ENCODE peak calls at places on chromosomes 16 and 17, in seven cellular contexts. Y, J, F, A, N, L and O are unnamed samples.

GRCh38 chr17:59963738-59964454 is 644 bp downstream of the RNFT1 start:
- DNase-seq in Y (peak), J (peak), A (peak), F (no peak), N (peak), L (peak), O (peak)

GRCh38 chr17:10398352-10398751 is 23.4 kb downstream of the MYH8 start:
- DNase-seq in J (no peak), L (no peak), N (no peak), F (no peak), Y (no peak), A (no peak), O (no peak)

GRCh38 chr16:67100569-67101300 is 9.0 kb upstream of the PHAF1 start:
- DNase-seq in J (no peak), Y (no peak), L (peak), N (no peak), F (no peak), A (peak), O (peak)

GRCh38 chr16:21339927-21340326 is 61.8 kb upstream of the CRYM start:
- DNase-seq in F (no peak), Y (no peak), L (peak), A (no peak), J (no peak), N (no peak), O (no peak)

GRCh38 chr17:59620518-59621259 is 994 bp downstream of the CLTC start:
- DNase-seq in N (peak), L (peak), J (peak), A (peak), Y (peak), F (peak), O (peak)

GRCh38 chr16:47228241-47228640 is 84.5 kb upstream of the NETO2 start:
- DNase-seq in J (no peak), Y (no peak), A (no peak), N (no peak), F (no peak), L (no peak), O (no peak)

GRCh38 chr17:14458724-14459123 is 157.8 kb downstream of the HS3ST3B1 start:
- DNase-seq in Y (no peak), J (no peak), N (no peak), A (no peak), F (no peak), L (no peak), O (no peak)

GRCh38 chr16:27400751-27401620 is 988 bp upstream of the IL21R start:
- DNase-seq in F (no peak), L (peak), N (no peak), Y (no peak), A (no peak), J (no peak), O (peak)

GRCh38 chr17:74543891-74544760 is 1.8 kb downstream of the CD300C start:
- DNase-seq in L (no peak), F (no peak), Y (no peak), N (no peak), A (no peak), J (no peak), O (no peak)

GRCh38 chr17:6701719-6702118 is 11.4 kb downstream of the SLC13A5 start:
- DNase-seq in Y (no peak), F (no peak), A (peak), N (peak), L (peak), J (peak), O (peak)

GRCh38 chr16:16139061-16139460 is 84.2 kb downstream of the ABCC6 start:
- DNase-seq in Y (no peak), J (no peak), F (no peak), A (no peak), L (no peak), N (no peak), O (no peak)

GRCh38 chr16:56468800-56469199 is 17.4 kb downstream of the OGFOD1 start:
- DNase-seq in F (no peak), A (no peak), J (no peak), L (no peak), N (no peak), Y (no peak), O (no peak)

GRCh38 chr17:3988297-3989120 is 24.3 kb upstream of the ATP2A3 start:
- DNase-seq in N (no peak), L (peak), F (no peak), J (no peak), Y (no peak), A (no peak), O (no peak)

GRCh38 chr17:48718781-48719641 is 3.3 kb downstream of the PRAC1 start:
- DNase-seq in F (no peak), Y (no peak), J (peak), L (no peak), A (no peak), N (peak), O (no peak)

GRCh38 chr17:77376795-77377751 is 236.3 kb downstream of the SEC14L1 start:
- DNase-seq in N (no peak), Y (no peak), F (peak), L (peak), J (no peak), A (no peak), O (peak)

GRCh38 chr17:11240041-11240801 is 792 bp upstream of the SHISA6 start:
- DNase-seq in A (no peak), F (no peak), Y (no peak), N (peak), J (no peak), L (no peak), O (peak)

GRCh38 chr17:61000911-61001310 is 323.3 kb downstream of the BCAS3 start:
- DNase-seq in A (no peak), N (no peak), Y (no peak), J (no peak), F (no peak), L (peak), O (peak)

GRCh38 chr17:28807925-28808641 is 34.5 kb downstream of the FAM222B start:
- DNase-seq in L (peak), Y (no peak), A (peak), J (peak), N (no peak), F (no peak), O (peak)

GRCh38 chr16:75443301-75443700 is 10.0 kb upstream of the CFDP1 start:
- DNase-seq in N (no peak), L (peak), J (no peak), A (no peak), F (no peak), Y (no peak), O (peak)

GRCh38 chr16:64269756-64270155 is 852.1 kb downstream of the CDH11 start:
- DNase-seq in N (no peak), J (no peak), Y (no peak), F (no peak), L (no peak), A (no peak), O (no peak)

GRCh38 chr17:8222380-8222629 is 11.9 kb upstream of the AURKB start:
- DNase-seq in F (no peak), L (no peak), N (no peak), J (no peak), A (no peak), Y (no peak), O (peak)

GRCh38 chr16:78175287-78175686 is 75.8 kb downstream of the WWOX start:
- DNase-seq in J (peak), N (no peak), Y (no peak), A (no peak), L (no peak), F (no peak), O (no peak)

GRCh38 chr17:38749222-38750043 is 1.3 kb upstream of the PCGF2 start:
- DNase-seq in J (peak), N (peak), L (peak), Y (no peak), F (peak), A (peak), O (peak)

GRCh38 chr17:57874058-57874419 is 24.2 kb upstream of the MRPS23 start:
- DNase-seq in L (no peak), A (no peak), F (no peak), N (no peak), J (no peak), Y (no peak), O (no peak)

GRCh38 chr16:54244061-54244886 is 42.3 kb downstream of the IRX3 start:
- DNase-seq in Y (no peak), A (no peak), J (no peak), L (no peak), N (no peak), F (no peak), O (no peak)

GRCh38 chr17:56833023-56833811 is 503 bp downstream of the C17orf67 start:
- DNase-seq in Y (peak), L (peak), F (peak), N (peak), A (peak), J (peak), O (peak)